ENCODE peak calls at places on chromosome 11, in four cellular contexts. J is H1, D is H9, U is mesendoderm. E is an unnamed sample.
A peak's percentile ranks its signal among the peaks of the same experiment; 100 is the strongest.

GRCh38 chr11:17985517-17985916 is 27.3 kb downstream of the SERGEF start:
- DNase-seq in U (no peak), D (no peak), J (no peak), E (peak; percentile 51)

GRCh38 chr11:68542617-68543016 is 82.1 kb downstream of the PPP6R3 start:
- DNase-seq in U (peak; percentile 78), J (no peak), D (no peak), E (peak; percentile 93)

GRCh38 chr11:131281316-131281715 is 89.1 kb upstream of the NTM start:
- DNase-seq in D (no peak), U (no peak), J (no peak), E (no peak)

GRCh38 chr11:69011624-69012091 is 1.4 kb downstream of the MRGPRF start:
- DNase-seq in U (no peak), J (no peak), D (no peak), E (no peak)

GRCh38 chr11:67293090-67293489 is 4.0 kb downstream of the ANKRD13D start:
- DNase-seq in D (no peak), U (no peak), J (no peak), E (peak; percentile 65)

GRCh38 chr11:61152816-61153592 is 8.2 kb downstream of the VPS37C start:
- DNase-seq in U (no peak), J (no peak), D (no peak), E (peak; percentile 70)

GRCh38 chr11:2685566-2686359 is 14.0 kb downstream of the KCNQ1OT1 start:
- DNase-seq in J (no peak), D (no peak), U (no peak), E (no peak)

GRCh38 chr11:8090756-8091155 is 9.7 kb downstream of the TUB start:
- DNase-seq in D (peak; percentile 80), U (peak; percentile 80), J (peak; percentile 90), E (no peak)

GRCh38 chr11:86673872-86674750 is 1.7 kb upstream of the ME3 start:
- DNase-seq in U (no peak), D (no peak), J (no peak), E (no peak)

GRCh38 chr11:73454987-73455386 is 78.8 kb downstream of the RELT start:
- DNase-seq in D (no peak), U (no peak), J (no peak), E (no peak)

GRCh38 chr11:116124916-116125714 is 620.9 kb upstream of the CADM1 start:
- DNase-seq in D (no peak), U (no peak), J (peak; percentile 27), E (no peak)

GRCh38 chr11:2827256-2827655 is 58.3 kb downstream of the CDKN1C start:
- DNase-seq in D (no peak), J (no peak), U (no peak), E (peak; percentile 7)

DNA sequence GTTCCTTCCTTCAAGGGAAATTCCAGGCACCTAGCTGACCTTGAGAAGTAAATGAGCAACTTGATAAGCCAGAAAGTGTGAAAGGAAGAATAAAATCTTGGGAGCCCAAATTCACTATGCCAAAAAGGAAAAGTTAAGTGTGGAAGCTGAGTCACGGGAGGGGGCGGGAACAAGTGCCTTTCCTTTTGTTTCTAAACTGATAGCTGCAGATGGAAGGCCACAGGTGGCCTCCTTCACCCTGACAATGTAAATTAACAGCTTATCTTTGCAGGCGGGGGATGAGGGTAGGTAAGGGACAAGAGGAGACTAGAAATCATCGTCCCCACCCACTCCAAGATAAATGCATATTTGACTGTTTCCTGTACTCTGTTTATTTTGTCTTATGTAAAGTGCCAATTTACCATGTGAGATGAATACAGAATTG is 36.4 kb upstream of the TREH start:
- DNase-seq in D (peak; percentile 88), J (peak; percentile 66), U (peak; percentile 98), E (no peak)
- H3K9ac ChIP-seq in D (peak overlapping the region; percentile 10), J (no peak overlapping the region), U (no peak overlapping the region), E (no peak overlapping the region)

GRCh38 chr11:31809857-31810778 is 1.0 kb downstream of the PAX6 start:
- DNase-seq in D (peak; percentile 64), J (peak; percentile 78), U (peak; percentile 74), E (peak; percentile 28)
- H3K27me3 ChIP-seq in D (peaks cover 90% of the 10 kb centered on the region), J (peaks cover 92% of the 10 kb centered on the region), U (peaks cover 79% of the 10 kb centered on the region), E (peaks cover 99% of the 10 kb centered on the region)

DNA sequence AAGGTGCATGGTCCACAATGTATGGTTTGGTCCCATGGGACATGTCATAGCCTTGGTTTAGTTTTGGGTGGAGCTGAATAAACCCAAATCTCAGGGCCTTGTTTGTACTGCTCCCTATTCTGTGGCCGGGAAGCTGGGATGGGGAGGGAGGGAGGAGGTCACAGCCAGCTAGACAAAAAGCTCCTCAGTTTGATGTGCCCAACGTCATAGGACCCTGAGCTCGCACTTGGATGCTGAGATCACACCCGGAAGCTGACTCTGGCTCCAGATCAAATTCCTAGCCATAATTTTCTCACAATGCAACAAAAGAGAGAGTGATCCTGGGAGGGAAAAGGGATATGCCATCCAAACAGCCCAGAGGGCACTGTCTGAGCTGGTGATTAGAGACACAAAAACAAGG is 1.5 kb downstream of the HSPB2 start:
- DNase-seq in U (no peak), D (no peak), J (no peak), E (peak; percentile 76)
- H4K5ac ChIP-seq in U (no peak overlapping the region), D (no peak overlapping the region), J (no peak overlapping the region), E (peak overlapping the region; percentile 95)

DNA sequence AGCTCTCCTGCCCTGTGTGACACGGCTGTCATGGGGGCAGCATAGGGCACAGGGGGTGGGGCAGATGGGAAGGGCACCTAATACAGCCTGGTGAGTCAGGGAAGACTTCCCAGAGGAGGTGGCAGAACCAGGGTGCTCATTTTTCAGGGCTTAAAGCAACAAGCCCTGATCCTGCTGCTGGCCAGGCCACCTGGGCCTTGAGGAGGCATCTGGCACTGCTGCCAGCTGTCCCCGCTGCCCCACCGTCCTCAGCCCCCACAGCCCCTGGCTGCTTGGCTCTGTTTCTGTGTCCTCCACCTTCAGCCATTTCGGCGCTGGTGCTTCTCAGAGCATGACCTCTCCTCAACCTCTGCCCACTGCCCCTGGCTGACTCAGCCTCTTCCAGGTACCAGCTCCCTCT is 4.3 kb downstream of the MAP3K11 start:
- DNase-seq in J (no peak), U (no peak), D (no peak), E (no peak)
- H3K9ac ChIP-seq in J (no peak overlapping the region), U (no peak overlapping the region), D (no peak overlapping the region), E (no peak overlapping the region)